ENCODE peak calls at places on chromosomes 2 and 18, in five cellular contexts. P is H1, Y is K562, D is GM12878, L is HepG2. J is an unnamed sample.
A peak's percentile ranks its signal among the peaks of the same experiment; 100 is the strongest.

GRCh38 chr18:50573679-50574078 is 13.8 kb downstream of the MAPK4 start:
- DNase-seq in P (no peak), Y (peak; percentile 11), D (no peak), L (no peak), J (no peak)

GRCh38 chr2:9720352-9721093 is 89.7 kb upstream of the YWHAQ start:
- DNase-seq in P (no peak), Y (no peak), D (no peak), L (no peak), J (no peak)

GRCh38 chr2:188444106-188444835 is 152.6 kb downstream of the GULP1 start:
- DNase-seq in P (no peak), Y (no peak), D (no peak), L (no peak), J (no peak)

GRCh38 chr2:186882511-186883071 is 33.6 kb upstream of the ZSWIM2 start:
- DNase-seq in P (no peak), Y (no peak), D (no peak), L (no peak), J (no peak)

GRCh38 chr2:20496942-20497341 is 50.1 kb downstream of the RHOB start:
- DNase-seq in P (no peak), Y (no peak), D (no peak), L (no peak), J (no peak)

GRCh38 chr18:36142751-36143150 is 13.1 kb downstream of the ELP2 start:
- DNase-seq in P (no peak), Y (no peak), D (no peak), L (no peak), J (no peak)

GRCh38 chr2:34474646-34475045 is 875.5 kb upstream of the FAM98A start:
- DNase-seq in P (no peak), Y (no peak), D (no peak), L (no peak), J (no peak)

GRCh38 chr2:108594132-108594981 is 60.1 kb downstream of the LIMS1 start:
- DNase-seq in P (no peak), Y (peak; percentile 64), D (no peak), L (peak; percentile 57), J (peak; percentile 70)

GRCh38 chr2:144252694-144253093 is 267.2 kb downstream of the ZEB2 start:
- DNase-seq in P (no peak), Y (no peak), D (no peak), L (no peak), J (no peak)

DNA sequence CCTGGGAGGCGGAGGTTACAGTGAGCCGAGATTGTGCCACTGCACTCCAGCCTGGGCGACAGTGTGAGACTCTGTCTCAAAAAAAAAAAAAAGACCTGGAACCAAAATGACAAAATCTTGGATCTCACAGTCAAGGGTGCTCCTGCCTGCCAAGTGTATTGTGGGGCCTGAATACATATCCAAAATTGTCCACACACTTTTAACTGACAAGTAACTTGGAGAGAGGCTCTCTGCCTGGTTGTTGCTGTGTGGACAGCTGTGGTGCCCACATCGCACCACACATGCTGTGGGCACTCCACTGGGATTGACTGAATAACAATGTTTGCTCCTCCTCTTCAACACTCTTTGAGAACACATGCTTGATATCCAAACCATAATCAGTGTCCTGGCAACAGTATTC is 117.6 kb upstream of the REV1 start:
- DNase-seq in P (no peak), Y (no peak), D (no peak), L (no peak), J (no peak)
- H3K27ac ChIP-seq in P (no peak overlapping the region), Y (no peak overlapping the region), D (no peak overlapping the region), L (no peak overlapping the region), J (no peak overlapping the region)

DNA sequence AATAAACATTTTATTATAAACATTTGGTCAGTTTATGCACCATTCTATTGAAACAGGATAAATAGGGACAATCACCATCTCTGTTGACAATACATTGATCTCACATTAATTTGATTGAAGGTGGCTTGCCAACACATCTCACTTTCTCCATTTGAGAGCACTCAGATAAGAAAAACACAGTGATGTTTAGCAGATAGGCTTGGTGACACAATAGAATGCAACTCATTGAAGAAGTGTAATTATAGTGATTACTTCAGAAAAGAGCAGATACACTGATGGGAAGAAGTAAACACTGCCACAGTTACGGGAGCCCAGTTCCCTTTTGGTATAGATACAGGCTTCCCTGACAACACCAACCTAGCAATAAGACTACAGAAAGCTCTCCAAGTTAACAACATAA is 89.1 kb downstream of the FIGN start:
- DNase-seq in P (no peak), Y (no peak), D (no peak), L (no peak), J (no peak)
- TF ChIP-seq GABPA in P (no peak), Y (no peak), D (no peak), L (no peak), J (no peak)

GRCh38 chr2:201467666-201468065 is 16.1 kb downstream of the STRADB start:
- DNase-seq in P (no peak), Y (no peak), D (no peak), L (no peak), J (no peak)

GRCh38 chr2:201464547-201464946 is 13.0 kb downstream of the STRADB start:
- DNase-seq in P (no peak), Y (no peak), D (no peak), L (no peak), J (no peak)

GRCh38 chr2:201470821-201471731 is 19.5 kb downstream of the STRADB start:
- DNase-seq in P (peak; percentile 62), Y (no peak), D (no peak), L (no peak), J (no peak)

GRCh38 chr2:201465524-201465971 is 14.0 kb downstream of the STRADB start:
- DNase-seq in P (no peak), Y (no peak), D (no peak), L (no peak), J (no peak)

GRCh38 chr2:201466050-201466660 is 14.6 kb downstream of the STRADB start:
- DNase-seq in P (no peak), Y (no peak), D (no peak), L (no peak), J (no peak)
- H3K27ac ChIP-seq in P (no peak overlapping the region), Y (no peak overlapping the region), D (no peak overlapping the region), L (no peak overlapping the region), J (no peak overlapping the region)

DNA sequence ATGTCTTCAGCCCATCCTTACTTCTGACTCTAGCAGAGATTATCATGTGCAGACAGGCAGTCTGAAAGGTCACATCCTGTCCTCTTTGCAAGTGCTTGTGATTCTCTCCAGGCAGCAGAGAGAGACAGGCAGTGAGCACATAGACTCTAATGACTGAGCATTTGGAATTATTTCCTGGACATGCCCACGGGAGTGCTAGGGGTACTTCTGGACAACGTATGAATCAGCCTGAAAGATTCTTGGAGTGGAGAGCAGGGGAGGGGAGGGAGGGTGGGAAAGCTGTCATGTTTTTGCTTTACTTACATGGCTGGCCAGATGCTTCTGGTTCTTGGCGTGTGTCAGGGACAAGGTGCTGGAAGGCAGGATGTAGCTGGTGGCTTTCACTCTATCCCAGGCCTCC is 150.6 kb downstream of the RIF1 start:
- DNase-seq in P (no peak), Y (peak; percentile 11), D (no peak), L (no peak), J (no peak)
- TF ChIP-seq GABPA in P (no peak), Y (no peak), D (no peak), L (no peak), J (no peak)

GRCh38 chr2:54657664-54658083 is 65.8 kb upstream of the EML6 start:
- DNase-seq in P (peak; percentile 65), Y (peak; percentile 62), D (no peak), L (peak; percentile 62), J (peak; percentile 34)

GRCh38 chr2:54655051-54655809 is 68.2 kb upstream of the EML6 start:
- DNase-seq in P (no peak), Y (no peak), D (no peak), L (no peak), J (no peak)

GRCh38 chr2:54658548-54659207 is 64.8 kb upstream of the EML6 start:
- DNase-seq in P (no peak), Y (no peak), D (no peak), L (no peak), J (no peak)

GRCh38 chr2:54653572-54654204 is 69.8 kb upstream of the EML6 start:
- DNase-seq in P (no peak), Y (no peak), D (no peak), L (no peak), J (no peak)

DNA sequence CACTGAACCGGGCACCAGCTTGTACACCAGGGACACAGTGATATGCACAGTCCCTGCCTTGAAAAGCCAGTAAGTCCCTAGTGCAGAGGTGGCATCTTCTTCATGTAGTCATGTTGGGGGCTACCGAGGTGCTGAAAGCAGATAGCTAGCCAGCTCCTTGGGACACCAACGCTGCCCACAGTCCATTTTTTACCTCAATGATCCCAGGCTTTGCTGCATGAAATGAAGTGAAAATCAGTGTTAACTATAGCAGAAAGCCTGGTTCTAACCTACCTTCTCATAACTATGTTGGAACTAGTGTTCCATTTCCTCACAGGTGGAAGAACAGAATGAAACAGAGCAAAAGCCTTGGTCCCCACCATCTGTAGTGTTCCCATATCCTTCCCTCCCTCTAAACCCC is 66.6 kb upstream of the EML6 start:
- DNase-seq in P (no peak), Y (no peak), D (no peak), L (no peak), J (no peak)
- H3K27ac ChIP-seq in P (no peak overlapping the region), Y (no peak overlapping the region), D (no peak overlapping the region), L (no peak overlapping the region), J (no peak overlapping the region)

GRCh38 chr2:229273384-229274338 is 2.6 kb upstream of the PID1 start:
- DNase-seq in P (peak; percentile 65), Y (peak; percentile 27), D (peak; percentile 11), L (peak; percentile 65), J (peak; percentile 28)
- TF ChIP-seq GABPA in P (no peak), Y (no peak), D (no peak), L (no peak), J (no peak)

GRCh38 chr2:232637832-232638231 is 4.4 kb downstream of the EFHD1 start:
- DNase-seq in P (no peak), Y (no peak), D (no peak), L (no peak), J (no peak)
- H3K27ac ChIP-seq in P (no peak overlapping the region), Y (no peak overlapping the region), D (no peak overlapping the region), L (no peak overlapping the region), J (no peak overlapping the region)

J was measured in HL-60.